ENCODE peak calls at places on chromosomes 4 and X, in four cellular contexts. One of them, this sample, is unnamed.
A peak's percentile ranks its signal among the peaks of the same experiment; 100 is the strongest.

GRCh38 chrX:16870861-16871584 is 861 bp upstream of the RBBP7 start:
- DNase-seq in lower lobe of right lung: peak; percentile 56
- DNase-seq in heart right ventricle: peak; percentile 4
- DNase-seq in left ventricle myocardium inferior: peak; percentile 31
- DNase-seq in this sample: peak; percentile 71

GRCh38 chr4:2411786-2412510 is 6.5 kb downstream of the ZFYVE28 start:
- DNase-seq in heart right ventricle: no peak
- DNase-seq in lower lobe of right lung: no peak
- DNase-seq in left ventricle myocardium inferior: no peak
- DNase-seq in this sample: peak; percentile 51

GRCh38 chr4:128690009-128690408 is 119.5 kb upstream of the JADE1 start:
- DNase-seq in lower lobe of right lung: no peak
- DNase-seq in left ventricle myocardium inferior: no peak
- DNase-seq in heart right ventricle: no peak
- DNase-seq in this sample: no peak

GRCh38 chr4:11608992-11609391 is 180.3 kb upstream of the HS3ST1 start:
- DNase-seq in heart right ventricle: no peak
- DNase-seq in left ventricle myocardium inferior: no peak
- DNase-seq in lower lobe of right lung: no peak
- DNase-seq in this sample: no peak

GRCh38 chr4:38957239-38957815 is 74.9 kb downstream of the TMEM156 start:
- DNase-seq in heart right ventricle: no peak
- DNase-seq in lower lobe of right lung: no peak
- DNase-seq in left ventricle myocardium inferior: no peak
- DNase-seq in this sample: no peak

GRCh38 chr4:187929024-187929423 is 66.5 kb upstream of the ZFP42 start:
- DNase-seq in heart right ventricle: no peak
- DNase-seq in lower lobe of right lung: no peak
- DNase-seq in left ventricle myocardium inferior: no peak
- DNase-seq in this sample: no peak

GRCh38 chrX:70033348-70033747 is 16.4 kb downstream of the AWAT2 start:
- DNase-seq in lower lobe of right lung: no peak
- DNase-seq in left ventricle myocardium inferior: no peak
- DNase-seq in heart right ventricle: no peak
- DNase-seq in this sample: peak; percentile 24

GRCh38 chrX:85922821-85923220 is 124.5 kb downstream of the CHM start:
- DNase-seq in heart right ventricle: no peak
- DNase-seq in lower lobe of right lung: no peak
- DNase-seq in left ventricle myocardium inferior: no peak
- DNase-seq in this sample: no peak

GRCh38 chr4:155972098-155972497 is 18.4 kb upstream of the CTSO start:
- DNase-seq in heart right ventricle: no peak
- DNase-seq in left ventricle myocardium inferior: no peak
- DNase-seq in lower lobe of right lung: no peak
- DNase-seq in this sample: no peak

GRCh38 chr4:123856689-123857545 is 460.3 kb downstream of the SPRY1 start:
- DNase-seq in lower lobe of right lung: no peak
- DNase-seq in left ventricle myocardium inferior: peak; percentile 39
- DNase-seq in heart right ventricle: peak; percentile 62
- DNase-seq in this sample: peak; percentile 33

GRCh38 chr4:7067147-7067522 is 729 bp downstream of the GRPEL1 start:
- DNase-seq in lower lobe of right lung: no peak
- DNase-seq in left ventricle myocardium inferior: no peak
- DNase-seq in heart right ventricle: no peak
- DNase-seq in this sample: peak; percentile 72

GRCh38 chr4:19823781-19824180 is 427.9 kb upstream of the SLIT2 start:
- DNase-seq in lower lobe of right lung: no peak
- DNase-seq in heart right ventricle: no peak
- DNase-seq in left ventricle myocardium inferior: no peak
- DNase-seq in this sample: no peak

GRCh38 chrX:33175201-33175600 is 36.1 kb downstream of the DMD start:
- DNase-seq in heart right ventricle: no peak
- DNase-seq in left ventricle myocardium inferior: no peak
- DNase-seq in lower lobe of right lung: no peak
- DNase-seq in this sample: no peak

GRCh38 chrX:33171071-33171470 is 40.3 kb downstream of the DMD start:
- DNase-seq in heart right ventricle: no peak
- DNase-seq in lower lobe of right lung: no peak
- DNase-seq in left ventricle myocardium inferior: no peak
- DNase-seq in this sample: no peak
- H3K4me1 ChIP-seq in heart right ventricle: no peaks in the 10 kb centered on the region
- H3K4me1 ChIP-seq in lower lobe of right lung: no peaks in the 10 kb centered on the region
- H3K4me1 ChIP-seq in left ventricle myocardium inferior: no peaks in the 10 kb centered on the region
- H3K4me1 ChIP-seq in this sample: no peaks in the 10 kb centered on the region

DNA sequence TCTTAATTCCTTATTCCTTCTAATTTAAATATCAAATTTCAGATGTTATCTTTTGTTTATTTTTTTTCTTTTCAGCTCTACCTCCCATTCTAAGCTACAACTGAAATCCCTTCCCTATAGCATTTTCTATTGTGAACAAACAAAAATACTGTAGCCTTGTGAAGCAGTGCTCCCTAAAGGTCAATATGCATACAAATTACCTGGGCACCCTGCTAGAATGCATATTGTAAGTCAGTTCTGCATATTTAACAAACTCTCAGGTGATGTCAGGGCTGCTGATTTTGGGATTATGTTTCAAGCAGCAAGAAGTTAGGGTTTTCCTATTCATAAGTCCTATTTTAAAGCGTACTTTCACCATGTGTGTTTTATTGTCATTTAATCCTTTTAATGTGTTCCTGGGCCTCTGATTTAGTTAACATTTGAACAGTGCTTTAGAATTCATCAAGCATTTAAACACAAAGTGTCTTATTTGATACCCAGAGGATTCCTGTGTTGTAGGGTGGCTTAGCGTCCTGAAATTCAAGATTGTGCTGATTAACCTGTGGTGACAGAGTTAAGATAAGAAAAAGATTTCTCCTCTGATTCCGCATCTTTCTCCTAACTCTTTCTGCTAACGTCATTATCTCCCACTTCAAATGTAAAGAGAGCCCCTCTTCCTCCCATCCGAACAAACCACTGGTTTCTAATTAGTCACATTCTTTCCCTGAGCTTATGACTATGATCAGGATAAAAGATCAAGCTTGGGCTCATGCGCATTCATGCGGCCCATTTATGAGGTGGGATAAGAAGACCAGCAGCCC is 221.3 kb downstream of the ANK2 start:
- DNase-seq in lower lobe of right lung: no peak
- DNase-seq in left ventricle myocardium inferior: no peak
- DNase-seq in heart right ventricle: no peak
- DNase-seq in this sample: no peak
- H3K4me3 ChIP-seq in lower lobe of right lung: no peak overlapping the region
- H3K4me3 ChIP-seq in left ventricle myocardium inferior: no peak overlapping the region
- H3K4me3 ChIP-seq in heart right ventricle: no peak overlapping the region
- H3K4me3 ChIP-seq in this sample: no peak overlapping the region

GRCh38 chrX:24241822-24242648 is 71.8 kb downstream of the SUPT20HL2 start:
- DNase-seq in lower lobe of right lung: no peak
- DNase-seq in heart right ventricle: peak; percentile 32
- DNase-seq in left ventricle myocardium inferior: no peak
- DNase-seq in this sample: no peak
- TF ChIP-seq CTCF in lower lobe of right lung: peak; percentile 33
- TF ChIP-seq CTCF in heart right ventricle: peak; percentile 39
- TF ChIP-seq CTCF in left ventricle myocardium inferior: peak; percentile 57
- TF ChIP-seq CTCF in this sample: no peak

GRCh38 chrX:56947695-56948094 is 47.6 kb downstream of the SPIN3 start:
- DNase-seq in heart right ventricle: no peak
- DNase-seq in left ventricle myocardium inferior: no peak
- DNase-seq in lower lobe of right lung: no peak
- DNase-seq in this sample: no peak
- H3K4me1 ChIP-seq in heart right ventricle: no peaks in the 10 kb centered on the region
- H3K4me1 ChIP-seq in left ventricle myocardium inferior: no peaks in the 10 kb centered on the region
- H3K4me1 ChIP-seq in lower lobe of right lung: no peaks in the 10 kb centered on the region
- H3K4me1 ChIP-seq in this sample: no peaks in the 10 kb centered on the region

This sample was measured in mucosa of descending colon.